ENCODE peak calls at places on chromosome 7, in four cellular contexts. R is H1, X is HepG2, A is K562. H is an unnamed sample.
A peak's percentile ranks its signal among the peaks of the same experiment; 100 is the strongest.

GRCh38 chr7:55517191-55517633 is 55.1 kb downstream of the VOPP1 start:
- DNase-seq in R (no peak), X (no peak), A (no peak), H (no peak)

GRCh38 chr7:106608664-106609063 is 52.3 kb downstream of the CCDC71L start:
- DNase-seq in R (no peak), X (no peak), A (no peak), H (no peak)

GRCh38 chr7:111091623-111092370 is 870 bp downstream of the LRRN3 start:
- DNase-seq in R (no peak), X (no peak), A (no peak), H (no peak)

GRCh38 chr7:78317371-78317770 is 518.8 kb downstream of the PHTF2 start:
- DNase-seq in R (no peak), X (no peak), A (no peak), H (no peak)

GRCh38 chr7:121394709-121395140 is 1.4 kb downstream of the FAM3C start:
- DNase-seq in R (no peak), X (peak; percentile 50), A (no peak), H (no peak)

GRCh38 chr7:81484266-81484665 is 285.6 kb downstream of the HGF start:
- DNase-seq in R (no peak), X (peak; percentile 4), A (no peak), H (no peak)

GRCh38 chr7:102275123-102275703 is 11.5 kb upstream of the SH2B2 start:
- DNase-seq in R (no peak), X (no peak), A (no peak), H (no peak)

GRCh38 chr7:156594283-156595080 is 46.1 kb upstream of the RNF32 start:
- DNase-seq in R (no peak), X (no peak), A (no peak), H (no peak)

GRCh38 chr7:17298840-17299476 is 506 bp downstream of the AHR start:
- DNase-seq in R (no peak), X (no peak), A (no peak), H (peak; percentile 39)

GRCh38 chr7:129067943-129068548 is 13.1 kb upstream of the TNPO3 start:
- DNase-seq in R (no peak), X (no peak), A (no peak), H (no peak)

GRCh38 chr7:48617988-48618387 is 306.4 kb upstream of the CDC14C start:
- DNase-seq in R (no peak), X (no peak), A (no peak), H (no peak)

GRCh38 chr7:100689230-100690135 is 4.6 kb downstream of the GIGYF1 start:
- DNase-seq in R (no peak), X (no peak), A (peak; percentile 11), H (no peak)
- TF ChIP-seq RNF2 in R (no peak), X (no peak), A (no peak), H (no peak)

DNA sequence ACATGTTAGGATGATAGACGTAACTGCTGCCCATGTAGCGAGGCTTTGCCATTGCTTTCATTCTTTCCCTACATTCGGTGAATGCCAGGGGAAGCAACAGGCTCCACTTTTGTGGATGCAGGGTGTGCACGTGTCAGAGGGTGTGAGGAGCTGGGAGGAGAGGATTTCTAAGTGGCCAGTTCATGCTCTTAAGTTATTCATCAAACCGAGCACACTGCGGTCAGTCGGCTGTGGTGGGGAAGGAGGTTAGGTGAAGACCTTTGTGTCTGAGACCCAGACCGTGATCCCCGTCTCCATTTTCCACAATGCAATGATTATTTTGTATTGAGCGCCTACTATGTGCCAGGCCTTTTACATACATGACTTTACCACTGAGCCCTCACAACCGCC is 438.6 kb upstream of the GALNT17 start:
- DNase-seq in R (no peak), X (no peak), A (no peak), H (no peak)
- TF ChIP-seq RNF2 in R (no peak), X (no peak), A (no peak), H (no peak)

GRCh38 chr7:4726568-4726967 is 44.5 kb downstream of the FOXK1 start:
- DNase-seq in R (no peak), X (no peak), A (no peak), H (no peak)

GRCh38 chr7:4722960-4723359 is 40.9 kb downstream of the FOXK1 start:
- DNase-seq in R (no peak), X (no peak), A (no peak), H (no peak)

GRCh38 chr7:4726051-4726450 is 44.0 kb downstream of the FOXK1 start:
- DNase-seq in R (no peak), X (no peak), A (no peak), H (no peak)

GRCh38 chr7:4725014-4725951 is 43.2 kb downstream of the FOXK1 start:
- DNase-seq in R (no peak), X (peak; percentile 74), A (no peak), H (peak; percentile 71)

DNA sequence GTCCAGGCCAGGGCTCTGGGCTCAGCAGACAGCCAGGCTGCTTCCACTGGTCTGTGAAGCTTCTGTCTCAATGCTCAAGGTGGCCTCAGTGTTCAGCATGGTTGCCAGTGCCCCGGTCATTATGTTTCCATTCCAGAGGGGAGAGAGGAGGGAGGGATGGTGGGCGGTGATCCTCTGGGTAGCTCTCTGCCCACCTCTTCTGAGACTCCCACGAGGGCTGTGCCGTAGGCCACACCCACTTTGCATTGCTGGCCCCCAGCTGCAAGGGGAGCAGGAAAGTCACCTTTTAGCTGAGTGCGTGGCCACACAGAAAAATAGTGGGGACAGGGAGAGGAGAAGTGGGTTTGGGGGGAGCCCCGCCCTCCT is 42.5 kb downstream of the FOXK1 start:
- DNase-seq in R (no peak), X (peak; percentile 58), A (no peak), H (peak; percentile 52)
- TF ChIP-seq RNF2 in R (no peak), X (no peak), A (no peak), H (no peak)

DNA sequence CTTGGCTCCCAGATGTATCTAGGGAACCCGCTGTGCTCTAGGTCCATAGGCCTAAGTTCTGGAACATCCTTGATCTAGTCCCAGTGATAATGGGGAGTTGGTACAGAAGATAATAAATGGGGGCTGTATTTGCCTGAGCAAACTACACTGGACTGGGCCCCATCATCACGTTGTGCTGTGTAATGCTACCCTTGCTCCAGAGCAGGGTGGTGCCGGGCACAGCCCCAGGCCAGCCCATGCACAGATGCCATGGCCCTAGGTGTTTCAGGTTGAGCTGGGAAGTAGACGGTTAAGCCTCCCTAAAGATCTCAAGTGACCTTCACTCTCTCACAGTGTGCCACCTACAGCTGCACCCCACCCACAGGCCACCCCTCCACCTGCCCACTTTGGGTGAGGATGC is 53.2 kb downstream of the STRA8 start:
- DNase-seq in R (no peak), X (no peak), A (no peak), H (no peak)
- TF ChIP-seq RNF2 in R (no peak), X (no peak), A (no peak), H (no peak)

H was measured in A549.